ENCODE peak calls at places on chromosomes 1 and 21, in six cellular contexts. D, H, X, Q, R and A are unnamed samples.

GRCh38 chr1:52600533-52601179 is 1.5 kb upstream of the GPX7 start:
- DNase-seq in D (no peak), X (no peak), Q (peak), H (no peak), R (no peak), A (no peak)

GRCh38 chr1:200556005-200556404 is 64.5 kb downstream of the KIF14 start:
- DNase-seq in R (no peak), X (no peak), H (peak), Q (no peak), D (no peak), A (no peak)

GRCh38 chr1:161738627-161739287 is 10.8 kb upstream of the DUSP12 start:
- DNase-seq in R (peak), Q (peak), D (peak), X (peak), H (peak), A (peak)

GRCh38 chr1:53311104-53311908 is 16.6 kb downstream of the LRP8 start:
- DNase-seq in H (no peak), D (no peak), Q (no peak), X (no peak), R (no peak), A (no peak)

GRCh38 chr1:52920791-52921291 is 699 bp downstream of the ECHDC2 start:
- DNase-seq in X (peak), H (no peak), Q (no peak), D (no peak), R (no peak), A (no peak)

GRCh38 chr1:27473755-27474154 is 16.2 kb downstream of the WASF2 start:
- DNase-seq in X (no peak), D (no peak), R (no peak), H (no peak), Q (no peak), A (no peak)

GRCh38 chr1:93744299-93744988 is 62.8 kb upstream of the BCAR3 start:
- DNase-seq in X (no peak), H (no peak), Q (no peak), R (peak), D (no peak), A (no peak)

GRCh38 chr1:24867064-24867870 is 62.8 kb downstream of the RUNX3 start:
- DNase-seq in R (no peak), X (no peak), D (no peak), H (no peak), Q (no peak), A (no peak)

GRCh38 chr1:12549106-12549459 is 68.9 kb downstream of the DHRS3 start:
- DNase-seq in Q (no peak), H (peak), X (no peak), D (peak), R (no peak), A (no peak)

GRCh38 chr1:180248731-180249681 is 18.9 kb downstream of the LHX4 start:
- DNase-seq in D (peak), X (no peak), R (no peak), H (no peak), Q (no peak), A (peak)

GRCh38 chr1:205630651-205631009 is 1.2 kb downstream of the ELK4 start:
- DNase-seq in D (peak), X (no peak), Q (no peak), R (no peak), H (no peak), A (peak)

GRCh38 chr1:230857077-230857476 is 11.2 kb downstream of the C1orf198 start:
- DNase-seq in D (no peak), H (no peak), X (no peak), Q (no peak), R (no peak), A (no peak)

GRCh38 chr1:230858918-230859819 is 9.2 kb downstream of the C1orf198 start:
- DNase-seq in X (no peak), D (no peak), Q (no peak), R (no peak), H (no peak), A (no peak)

GRCh38 chr1:230858236-230858820 is 10.0 kb downstream of the C1orf198 start:
- DNase-seq in Q (no peak), H (no peak), X (no peak), D (no peak), R (no peak), A (no peak)

GRCh38 chr1:230855886-230856285 is 12.4 kb downstream of the C1orf198 start:
- DNase-seq in R (no peak), H (no peak), D (peak), X (no peak), Q (no peak), A (no peak)

GRCh38 chr1:230857822-230858221 is 10.5 kb downstream of the C1orf198 start:
- DNase-seq in H (no peak), D (no peak), Q (no peak), R (no peak), X (no peak), A (no peak)
- TF ChIP-seq MYC in H (no peak), D (no peak), Q (no peak), R (no peak), X (no peak), A (no peak)

DNA sequence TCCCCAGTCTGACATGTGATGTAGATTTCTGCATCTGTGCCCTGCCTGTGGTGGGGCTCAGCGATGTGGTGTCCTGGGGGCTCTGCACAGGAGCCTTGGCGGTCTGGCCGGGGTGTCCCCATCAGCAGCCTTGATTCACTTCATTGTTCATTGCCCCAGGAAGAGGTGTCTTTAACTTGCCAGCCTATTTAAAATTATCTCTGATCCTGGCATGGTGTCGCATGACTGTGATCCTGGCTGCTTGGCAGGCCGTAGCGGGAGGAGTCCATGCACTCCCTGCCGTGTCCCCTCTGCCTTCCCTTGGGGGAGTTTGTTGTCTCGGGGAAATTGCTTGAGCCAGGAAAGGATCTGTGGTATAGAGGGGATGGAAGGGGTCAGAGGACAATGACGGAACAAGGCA is 59.9 kb downstream of the TRIM11 start:
- DNase-seq in Q (no peak), X (no peak), D (no peak), H (no peak), R (no peak), A (no peak)
- H3K4me3 ChIP-seq in Q (no peak), X (no peak), D (no peak), H (no peak), R (no peak), A (no peak)

DNA sequence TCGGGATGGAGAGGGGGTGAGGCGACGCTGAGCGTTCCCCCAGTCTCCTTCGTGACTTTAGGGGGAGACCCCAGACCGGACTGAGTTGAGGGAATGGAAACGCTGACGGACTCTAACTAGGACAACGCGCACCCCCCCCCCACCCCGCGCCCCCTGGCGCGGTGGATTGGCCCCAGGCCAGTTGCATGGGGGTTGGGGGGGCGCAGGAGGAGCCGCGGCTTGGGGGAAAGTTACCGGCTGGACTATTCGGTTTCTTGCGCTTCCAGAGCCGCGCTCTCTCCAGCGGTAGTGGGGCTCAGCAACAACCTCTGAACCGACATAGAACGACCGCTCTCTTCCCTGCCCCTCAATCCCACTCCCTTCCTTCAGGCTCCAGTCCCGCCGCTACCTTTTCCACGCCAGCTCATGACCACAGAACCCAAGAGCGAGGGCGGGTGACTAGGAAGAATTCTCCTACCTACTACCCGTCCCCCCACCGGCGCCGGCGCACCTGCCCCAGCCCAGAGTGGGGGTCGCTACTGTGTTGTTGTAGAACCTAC is 694 bp downstream of the ZBTB7B start:
- DNase-seq in X (peak), R (no peak), H (peak), D (peak), Q (no peak), A (peak)
- TF ChIP-seq MYC in X (no peak), R (no peak), H (no peak), D (no peak), Q (no peak), A (no peak)

DNA sequence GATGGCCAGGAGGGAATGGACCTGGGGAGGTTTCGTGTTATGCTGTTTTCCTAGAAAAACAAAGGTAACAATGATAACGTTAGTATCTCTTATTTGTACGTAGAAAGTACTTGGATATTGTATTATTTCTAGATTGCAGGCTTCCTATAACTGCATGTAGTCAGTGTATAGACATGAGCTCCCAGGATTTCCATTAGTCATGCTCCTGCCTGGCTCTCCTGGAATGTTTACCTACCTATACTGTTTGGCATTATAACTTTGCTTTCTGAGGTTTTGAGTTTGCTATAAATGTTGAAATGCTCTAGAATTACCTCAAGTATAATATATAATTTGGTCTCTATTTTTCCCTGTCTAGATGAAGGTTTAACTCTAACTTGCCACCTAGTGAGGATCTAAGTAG is 66.1 kb downstream of the TTC3 start:
- DNase-seq in Q (no peak), R (no peak), H (no peak), X (no peak), D (no peak), A (no peak)
- H3K4me3 ChIP-seq in Q (no peak), R (no peak), H (no peak), X (no peak), D (no peak), A (no peak)